ENCODE peak calls at places on chromosomes 11 and 22, in four cellular contexts. One of them, this sample, is unnamed. For H3K9me3, the result is how much of the 10 kb centered on the place peaks cover.

GRCh38 chr22:41383085-41383484 is 1.3 kb downstream of the TEF start:
- DNase-seq in A549: no peak
- DNase-seq in K562: no peak
- DNase-seq in HepG2: no peak
- DNase-seq in this sample: no peak

GRCh38 chr11:128757235-128757711 is 63.4 kb downstream of the FLI1 start:
- DNase-seq in A549: no peak
- DNase-seq in K562: peak
- DNase-seq in HepG2: no peak
- DNase-seq in this sample: peak

GRCh38 chr11:19876750-19877149 is 164.1 kb downstream of the NAV2 start:
- DNase-seq in A549: no peak
- DNase-seq in K562: no peak
- DNase-seq in HepG2: no peak
- DNase-seq in this sample: no peak

GRCh38 chr22:19543970-19544708 is 19.9 kb upstream of the CLDN5 start:
- DNase-seq in A549: no peak
- DNase-seq in K562: peak
- DNase-seq in HepG2: peak
- DNase-seq in this sample: no peak

GRCh38 chr22:37519268-37520195 is at the start of gene CARD10:
- DNase-seq in A549: peak
- DNase-seq in K562: peak
- DNase-seq in HepG2: no peak
- DNase-seq in this sample: no peak

GRCh38 chr22:36425977-36426523 is 38.3 kb upstream of the MYH9 start:
- DNase-seq in A549: no peak
- DNase-seq in K562: peak
- DNase-seq in HepG2: peak
- DNase-seq in this sample: no peak

GRCh38 chr11:3022300-3022967 is 30.3 kb upstream of the NAP1L4 start:
- DNase-seq in A549: no peak
- DNase-seq in K562: no peak
- DNase-seq in HepG2: no peak
- DNase-seq in this sample: peak

GRCh38 chr11:8338138-8338537 is 74.5 kb upstream of the LMO1 start:
- DNase-seq in A549: peak
- DNase-seq in K562: peak
- DNase-seq in HepG2: peak
- DNase-seq in this sample: no peak

GRCh38 chr11:280762-281485 is 2.7 kb downstream of the NLRP6 start:
- DNase-seq in A549: no peak
- DNase-seq in K562: no peak
- DNase-seq in HepG2: no peak
- DNase-seq in this sample: no peak

GRCh38 chr22:37162221-37163095 is 12.7 kb upstream of the IL2RB start:
- DNase-seq in A549: no peak
- DNase-seq in K562: no peak
- DNase-seq in HepG2: no peak
- DNase-seq in this sample: peak

GRCh38 chr22:22546490-22546889 is 12.6 kb downstream of the PRAME start:
- DNase-seq in A549: no peak
- DNase-seq in K562: peak
- DNase-seq in HepG2: no peak
- DNase-seq in this sample: no peak

GRCh38 chr22:23874871-23875270 is 17.2 kb downstream of the SLC2A11 start:
- DNase-seq in A549: no peak
- DNase-seq in K562: no peak
- DNase-seq in HepG2: no peak
- DNase-seq in this sample: no peak

GRCh38 chr11:28962492-28962891 is 854.3 kb downstream of the METTL15 start:
- DNase-seq in A549: no peak
- DNase-seq in K562: no peak
- DNase-seq in HepG2: no peak
- DNase-seq in this sample: no peak

GRCh38 chr22:50306753-50307749 is at the start of gene PLXNB2:
- DNase-seq in A549: peak
- DNase-seq in K562: peak
- DNase-seq in HepG2: peak
- DNase-seq in this sample: no peak

GRCh38 chr22:19878461-19879247 is 24.0 kb upstream of the GNB1L start:
- DNase-seq in A549: no peak
- DNase-seq in K562: no peak
- DNase-seq in HepG2: no peak
- DNase-seq in this sample: no peak

GRCh38 chr11:46858920-46859531 is 12.9 kb upstream of the CKAP5 start:
- DNase-seq in A549: no peak
- DNase-seq in K562: no peak
- DNase-seq in HepG2: no peak
- DNase-seq in this sample: no peak

GRCh38 chr22:49827853-49828598 is at the start of gene BRD1:
- DNase-seq in A549: no peak
- DNase-seq in K562: no peak
- DNase-seq in HepG2: no peak
- DNase-seq in this sample: no peak

GRCh38 chr11:121596195-121597145 is 143.7 kb upstream of the SORL1-AS1 start:
- DNase-seq in A549: no peak
- DNase-seq in K562: no peak
- DNase-seq in HepG2: no peak
- DNase-seq in this sample: no peak

GRCh38 chr11:61757213-61757862 is 4.9 kb downstream of the MYRF start:
- DNase-seq in A549: no peak
- DNase-seq in K562: no peak
- DNase-seq in HepG2: no peak
- DNase-seq in this sample: no peak

GRCh38 chr22:39746600-39747262 is 146.8 kb downstream of the ENTHD1 start:
- DNase-seq in A549: no peak
- DNase-seq in K562: no peak
- DNase-seq in HepG2: no peak
- DNase-seq in this sample: no peak

GRCh38 chr11:64098318-64098831 is 62.6 kb downstream of the FLRT1 start:
- DNase-seq in A549: no peak
- DNase-seq in K562: no peak
- DNase-seq in HepG2: peak
- DNase-seq in this sample: no peak

GRCh38 chr22:41367680-41368542 is 13.8 kb upstream of the TEF start:
- DNase-seq in A549: no peak
- DNase-seq in K562: no peak
- DNase-seq in HepG2: peak
- DNase-seq in this sample: no peak

GRCh38 chr11:103618532-103618931 is 417.9 kb upstream of the DDI1 start:
- DNase-seq in A549: no peak
- DNase-seq in K562: no peak
- DNase-seq in HepG2: no peak
- DNase-seq in this sample: no peak

GRCh38 chr11:57566564-57567209 is 785 bp downstream of the UBE2L6 start:
- DNase-seq in A549: no peak
- DNase-seq in K562: no peak
- DNase-seq in HepG2: no peak
- DNase-seq in this sample: no peak
- TF ChIP-seq CHD4 in A549: no peak
- TF ChIP-seq CHD4 in K562: no peak
- TF ChIP-seq CHD4 in HepG2: no peak
- TF ChIP-seq CHD4 in this sample: no peak

GRCh38 chr11:74012072-74012809 is 3.4 kb upstream of the UCP3 start:
- DNase-seq in A549: no peak
- DNase-seq in K562: no peak
- DNase-seq in HepG2: no peak
- DNase-seq in this sample: no peak

GRCh38 chr11:74010306-74010981 is 1.6 kb upstream of the UCP3 start:
- DNase-seq in A549: no peak
- DNase-seq in K562: peak
- DNase-seq in HepG2: no peak
- DNase-seq in this sample: no peak

GRCh38 chr11:74013141-74013540 is 4.3 kb upstream of the UCP3 start:
- DNase-seq in A549: no peak
- DNase-seq in K562: no peak
- DNase-seq in HepG2: no peak
- DNase-seq in this sample: no peak

GRCh38 chr11:74009675-74010305 is 905 bp upstream of the UCP3 start:
- DNase-seq in A549: no peak
- DNase-seq in K562: no peak
- DNase-seq in HepG2: no peak
- DNase-seq in this sample: no peak

GRCh38 chr11:74011360-74012071 is 2.6 kb upstream of the UCP3 start:
- DNase-seq in A549: no peak
- DNase-seq in K562: peak
- DNase-seq in HepG2: no peak
- DNase-seq in this sample: peak
- TF ChIP-seq CEBPB in A549: no peak
- TF ChIP-seq CEBPB in K562: peak
- TF ChIP-seq CEBPB in HepG2: no peak
- TF ChIP-seq CEBPB in this sample: no peak

DNA sequence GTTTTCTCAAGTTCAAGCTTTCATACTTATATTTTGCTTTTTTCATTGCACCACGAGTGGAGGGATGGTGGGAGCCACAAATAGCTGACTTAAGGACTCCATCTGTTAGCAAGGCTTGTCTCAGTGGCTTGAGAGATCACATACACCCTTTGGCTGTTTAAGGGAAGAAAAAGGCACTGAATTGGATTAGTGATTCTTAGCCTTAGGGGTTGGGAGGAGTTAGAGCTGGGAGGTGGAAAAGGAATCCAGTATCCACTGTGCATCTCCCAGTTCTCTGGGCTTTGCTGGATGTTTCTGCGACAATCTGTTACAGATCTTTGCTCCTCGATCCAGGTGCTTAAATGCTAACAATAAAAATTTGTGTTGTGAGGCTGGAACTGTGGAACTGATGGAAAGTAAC is 593.6 kb downstream of the CNTN5 start:
- DNase-seq in A549: no peak
- DNase-seq in K562: no peak
- DNase-seq in HepG2: no peak
- DNase-seq in this sample: no peak
- H3K9me3 ChIP-seq in A549: under half
- H3K9me3 ChIP-seq in K562: under half
- H3K9me3 ChIP-seq in HepG2: under half
- H3K9me3 ChIP-seq in this sample: under half

GRCh38 chr11:17770048-17770652 is 35.6 kb downstream of the KCNC1 start:
- DNase-seq in A549: peak
- DNase-seq in K562: peak
- DNase-seq in HepG2: peak
- DNase-seq in this sample: no peak
- TF ChIP-seq CHD4 in A549: no peak
- TF ChIP-seq CHD4 in K562: no peak
- TF ChIP-seq CHD4 in HepG2: peak
- TF ChIP-seq CHD4 in this sample: no peak

GRCh38 chr11:4094348-4095291 is at the start of gene RRM1:
- DNase-seq in A549: peak
- DNase-seq in K562: peak
- DNase-seq in HepG2: peak
- DNase-seq in this sample: peak

GRCh38 chr11:4090258-4090657 is 4.3 kb upstream of the RRM1 start:
- DNase-seq in A549: no peak
- DNase-seq in K562: no peak
- DNase-seq in HepG2: no peak
- DNase-seq in this sample: no peak

GRCh38 chr11:4095509-4096230 is 1.1 kb downstream of the RRM1 start:
- DNase-seq in A549: peak
- DNase-seq in K562: peak
- DNase-seq in HepG2: peak
- DNase-seq in this sample: no peak

GRCh38 chr11:4093519-4094347 is 866 bp upstream of the RRM1 start:
- DNase-seq in A549: peak
- DNase-seq in K562: peak
- DNase-seq in HepG2: no peak
- DNase-seq in this sample: no peak

GRCh38 chr11:4092031-4092430 is 2.6 kb upstream of the RRM1 start:
- DNase-seq in A549: no peak
- DNase-seq in K562: peak
- DNase-seq in HepG2: no peak
- DNase-seq in this sample: no peak
- TF ChIP-seq CEBPB in A549: no peak
- TF ChIP-seq CEBPB in K562: no peak
- TF ChIP-seq CEBPB in HepG2: no peak
- TF ChIP-seq CEBPB in this sample: no peak

GRCh38 chr11:134644489-134645456 is 232.7 kb upstream of the B3GAT1 start:
- DNase-seq in A549: no peak
- DNase-seq in K562: no peak
- DNase-seq in HepG2: no peak
- DNase-seq in this sample: no peak
- H3K9me3 ChIP-seq in A549: under half
- H3K9me3 ChIP-seq in K562: under half
- H3K9me3 ChIP-seq in HepG2: under half
- H3K9me3 ChIP-seq in this sample: under half

This sample was measured in GM12878.